ENCODE peak calls at places on chromosomes 3 and 15, in ten cellular contexts. M, R, E, N, X, H, K, W, T and O are unnamed samples. For H3K4me1 and H3K9me3, the result is how much of the 10 kb centered on the place peaks cover.

GRCh38 chr3:54676087-54676486 is 251.8 kb downstream of the LRTM1 start:
- DNase-seq in M (no peak), R (no peak), E (no peak), N (no peak), X (no peak), H (no peak), K (no peak), W (no peak), T (no peak), O (no peak)

GRCh38 chr3:101992861-101993260 is 143.5 kb downstream of the NFKBIZ start:
- DNase-seq in M (no peak), R (no peak), E (peak), N (no peak), X (no peak), H (no peak), K (no peak), W (no peak), T (no peak), O (no peak)

GRCh38 chr3:19645093-19645492 is 288.9 kb downstream of the EFHB start:
- DNase-seq in M (no peak), R (no peak), E (no peak), N (no peak), X (no peak), H (no peak), K (no peak), W (no peak), T (peak), O (no peak)

GRCh38 chr3:190696777-190697501 is 165.6 kb downstream of the GMNC start:
- DNase-seq in M (peak), R (no peak), E (peak), N (peak), X (no peak), H (no peak), K (no peak), W (no peak), T (no peak), O (no peak)

GRCh38 chr3:29949131-29949530 is 657.3 kb upstream of the TGFBR2 start:
- DNase-seq in M (no peak), R (no peak), E (peak), N (no peak), X (no peak), H (no peak), K (no peak), W (no peak), T (no peak), O (no peak)

GRCh38 chr3:8579101-8579500 is 65.5 kb downstream of the SSUH2 start:
- DNase-seq in M (no peak), R (no peak), E (no peak), N (no peak), X (no peak), H (no peak), K (no peak), W (no peak), T (peak), O (no peak)

GRCh38 chr3:115293321-115293720 is 146.2 kb upstream of the ZBTB20 start:
- DNase-seq in M (no peak), R (no peak), E (no peak), N (no peak), X (no peak), H (no peak), K (no peak), W (no peak), T (no peak), O (no peak)

GRCh38 chr15:28132524-28133275 is 33.6 kb upstream of the OCA2 start:
- DNase-seq in M (peak), R (no peak), E (peak), N (no peak), X (no peak), H (no peak), K (no peak), W (no peak), T (no peak), O (no peak)

GRCh38 chr15:89828324-89829145 is 13.9 kb upstream of the ANPEP start:
- DNase-seq in M (peak), R (peak), E (peak), N (no peak), X (no peak), H (peak), K (no peak), W (no peak), T (no peak), O (peak)

GRCh38 chr15:32099097-32099496 is 68.8 kb downstream of the CHRNA7 start:
- DNase-seq in M (no peak), R (no peak), E (no peak), N (no peak), X (no peak), H (no peak), K (no peak), W (no peak), T (no peak), O (no peak)

GRCh38 chr15:89480505-89480904 is 15.9 kb downstream of the RHCG start:
- DNase-seq in M (no peak), R (no peak), E (no peak), N (no peak), X (no peak), H (no peak), K (no peak), W (no peak), T (no peak), O (no peak)

GRCh38 chr3:11784962-11785361 is 61.7 kb downstream of the TAMM41 start:
- DNase-seq in M (no peak), R (no peak), E (no peak), N (no peak), X (no peak), H (no peak), K (no peak), W (no peak), T (no peak), O (no peak)

GRCh38 chr3:148227534-148227933 is 470.2 kb upstream of the AGTR1 start:
- DNase-seq in M (peak), R (no peak), E (peak), N (no peak), X (no peak), H (no peak), K (no peak), W (no peak), T (no peak), O (no peak)

GRCh38 chr3:109337393-109337792 is at the start of gene DPPA4:
- DNase-seq in M (no peak), R (no peak), E (no peak), N (no peak), X (no peak), H (no peak), K (no peak), W (no peak), T (no peak), O (no peak)

GRCh38 chr3:97744289-97744688 is 20.3 kb upstream of the ARL6 start:
- DNase-seq in M (no peak), R (no peak), E (no peak), N (no peak), X (no peak), H (no peak), K (no peak), W (no peak), T (no peak), O (no peak)
- H3K4me1 ChIP-seq in M (under half), R (under half), E (under half), N (under half), X (under half), H (under half), K (under half), W (under half), T (under half), O (under half)

DNA sequence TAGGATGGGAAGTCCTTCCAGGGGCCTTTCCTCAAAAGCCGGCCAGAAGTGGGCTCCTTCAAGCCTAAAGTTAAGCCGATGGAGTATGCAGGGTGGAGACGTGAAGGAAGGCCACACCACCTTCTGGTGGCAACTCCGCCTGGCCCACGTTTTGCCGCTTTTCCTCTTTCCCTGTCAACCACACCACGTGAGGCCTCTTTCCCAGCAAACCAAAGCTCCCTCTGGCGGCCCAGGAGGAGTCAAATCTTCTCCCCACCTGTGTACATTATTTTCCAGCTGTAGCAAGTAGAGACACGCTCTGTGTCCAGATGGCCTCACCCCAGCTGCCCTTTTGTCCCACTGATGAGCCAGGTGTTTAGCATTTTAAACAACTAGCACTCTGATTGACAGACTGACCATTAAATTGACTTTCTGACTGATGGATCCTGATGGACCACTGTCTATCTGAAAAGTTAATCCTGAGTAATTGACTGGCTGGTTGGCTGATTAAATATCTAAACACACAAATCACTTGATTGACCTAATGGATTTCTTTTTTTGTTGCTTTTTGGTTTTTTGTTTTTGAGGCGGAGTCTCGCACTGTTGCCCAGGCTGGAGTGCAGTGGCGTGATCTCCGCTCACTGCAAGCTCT is 59.6 kb upstream of the ZBTB38 start:
- DNase-seq in M (peak), R (no peak), E (peak), N (peak), X (peak), H (peak), K (no peak), W (no peak), T (no peak), O (peak)
- H3K27ac ChIP-seq in M (no peak), R (no peak), E (no peak), N (no peak), X (no peak), H (no peak), K (no peak), W (peak), T (no peak), O (no peak)

GRCh38 chr15:56128081-56128480 is 115.6 kb downstream of the RFX7 start:
- DNase-seq in M (no peak), R (no peak), E (no peak), N (no peak), X (no peak), H (no peak), K (no peak), W (no peak), T (no peak), O (no peak)

GRCh38 chr15:56124391-56124790 is 119.3 kb downstream of the RFX7 start:
- DNase-seq in M (no peak), R (no peak), E (no peak), N (no peak), X (no peak), H (no peak), K (no peak), W (no peak), T (no peak), O (no peak)

DNA sequence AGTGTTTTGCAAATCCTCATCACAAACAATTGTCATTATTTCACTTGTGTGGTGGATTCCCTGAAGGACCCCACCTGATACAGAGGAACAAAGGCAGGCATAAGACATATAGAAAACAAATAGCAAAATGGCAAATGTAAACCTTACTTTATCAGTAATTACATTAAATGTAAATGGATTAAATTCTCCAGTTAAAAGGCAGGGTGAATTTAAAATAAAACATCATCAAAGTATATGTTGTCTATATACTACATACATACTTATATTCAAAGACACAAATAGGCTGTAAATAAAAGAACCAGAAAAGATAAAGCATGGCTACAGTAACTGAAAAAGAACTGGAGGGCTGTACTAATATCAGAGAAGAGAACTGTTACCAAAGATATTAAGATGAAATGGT is 117.3 kb downstream of the RFX7 start:
- DNase-seq in M (no peak), R (no peak), E (no peak), N (no peak), X (no peak), H (no peak), K (no peak), W (no peak), T (no peak), O (no peak)
- H3K9me3 ChIP-seq in M (under half), R (under half), E (under half), N (under half), X (under half), H (under half), K (under half), W (under half), T (under half), O (under half)

GRCh38 chr3:53154731-53155320 is 6.2 kb upstream of the PRKCD start:
- DNase-seq in M (no peak), R (no peak), E (no peak), N (no peak), X (no peak), H (no peak), K (no peak), W (no peak), T (no peak), O (no peak)
- H3K4me1 ChIP-seq in M (under half), R (under half), E (under half), N (half or more), X (under half), H (under half), K (under half), W (under half), T (under half), O (under half)

DNA sequence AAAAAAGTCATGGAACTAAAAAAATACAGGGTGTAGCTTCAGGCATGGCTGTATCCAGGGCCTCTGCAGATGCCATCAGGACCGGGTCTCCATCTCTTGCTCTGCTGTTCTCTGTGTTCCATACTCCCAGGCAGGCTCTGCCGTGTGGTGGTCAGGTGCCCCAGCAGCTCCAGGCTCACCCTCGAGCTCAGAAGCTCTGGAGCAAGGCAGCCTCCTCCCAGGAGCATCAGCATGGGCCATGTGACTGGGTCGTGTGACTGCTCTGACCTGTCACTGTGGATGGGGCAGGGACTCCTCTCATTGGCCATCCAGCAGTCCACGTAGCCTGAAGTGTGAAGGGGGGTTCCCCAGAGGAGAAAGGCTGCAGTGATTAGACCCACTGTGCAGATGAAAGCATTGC is 8.5 kb downstream of the FBLN2 start:
- DNase-seq in M (no peak), R (no peak), E (no peak), N (no peak), X (no peak), H (no peak), K (no peak), W (no peak), T (no peak), O (peak)
- H3K27ac ChIP-seq in M (no peak), R (no peak), E (no peak), N (no peak), X (no peak), H (no peak), K (no peak), W (no peak), T (no peak), O (no peak)

GRCh38 chr15:81596159-81596865 is 222.3 kb upstream of the TMC3 start:
- DNase-seq in M (no peak), R (no peak), E (no peak), N (no peak), X (no peak), H (no peak), K (no peak), W (no peak), T (no peak), O (no peak)
- H3K9me3 ChIP-seq in M (under half), R (under half), E (under half), N (under half), X (under half), H (under half), K (under half), W (under half), T (under half), O (under half)